ENCODE peak calls at places on chromosomes 5 and 9, in five cellular contexts. S is pancreas, H is IMR-90, N is Panc1, W is heart left ventricle. U is an unnamed sample.

GRCh38 chr5:74667396-74667795 is 17.6 kb upstream of the HEXB start:
- DNase-seq in N (no peak), H (peak), W (no peak), S (no peak), U (no peak)

GRCh38 chr5:58074222-58074621 is 385.7 kb downstream of the PLK2 start:
- DNase-seq in H (no peak), N (no peak), S (no peak), W (no peak), U (no peak)

GRCh38 chr5:150530992-150531588 is 23.2 kb downstream of the NDST1 start:
- DNase-seq in S (no peak), W (no peak), N (no peak), H (no peak), U (no peak)

GRCh38 chr5:57117601-57118000 is 56.3 kb upstream of the GPBP1 start:
- DNase-seq in S (no peak), N (no peak), W (no peak), H (no peak), U (no peak)

GRCh38 chr9:137772281-137772873 is 105.2 kb upstream of the CACNA1B start:
- DNase-seq in S (no peak), N (no peak), H (no peak), W (no peak), U (no peak)

GRCh38 chr9:116646661-116647514 is 40.2 kb upstream of the TRIM32 start:
- DNase-seq in H (peak), S (no peak), W (no peak), N (no peak), U (no peak)

GRCh38 chr5:169706758-169707450 is 69.8 kb downstream of the DOCK2 start:
- DNase-seq in W (no peak), N (no peak), H (peak), S (no peak), U (no peak)

GRCh38 chr5:176846335-176847140 is 36.2 kb downstream of the UNC5A start:
- DNase-seq in W (peak), N (no peak), S (no peak), H (no peak), U (no peak)

GRCh38 chr9:92119581-92119980 is 4.4 kb upstream of the SPTLC1 start:
- DNase-seq in W (no peak), S (no peak), H (no peak), N (no peak), U (no peak)

GRCh38 chr5:2750026-2750757 is 1.3 kb downstream of the IRX2 start:
- DNase-seq in W (no peak), H (no peak), S (no peak), N (no peak), U (no peak)

GRCh38 chr5:151106509-151106908 is 25.7 kb upstream of the TNIP1 start:
- DNase-seq in H (no peak), S (no peak), W (no peak), N (no peak), U (no peak)

GRCh38 chr5:158013303-158013702 is 154.4 kb upstream of the CLINT1 start:
- DNase-seq in H (no peak), N (no peak), W (no peak), S (no peak), U (no peak)

GRCh38 chr9:69865986-69866385 is 45.4 kb downstream of the CFAP95 start:
- DNase-seq in N (no peak), H (peak), S (no peak), W (no peak), U (no peak)

GRCh38 chr9:104992696-104993095 is 64.7 kb upstream of the ABCA1 start:
- DNase-seq in N (no peak), S (no peak), W (no peak), H (peak), U (no peak)

GRCh38 chr9:131640438-131641181 is 95.3 kb downstream of the PRRT1B start:
- DNase-seq in S (no peak), H (no peak), W (peak), N (no peak), U (peak)

GRCh38 chr5:9033524-9033923 is 512.4 kb downstream of the SEMA5A start:
- DNase-seq in W (no peak), N (no peak), S (no peak), H (no peak), U (no peak)

GRCh38 chr5:175555168-175555745 is 76.9 kb downstream of the SFXN1 start:
- DNase-seq in W (no peak), N (no peak), S (no peak), H (no peak), U (no peak)

GRCh38 chr9:121328876-121329681 is 41.0 kb downstream of the STOM start:
- DNase-seq in S (no peak), H (no peak), N (no peak), W (no peak), U (no peak)

GRCh38 chr5:76099286-76099702 is 16.1 kb downstream of the SV2C start:
- DNase-seq in H (no peak), W (no peak), S (no peak), N (no peak), U (no peak)

GRCh38 chr5:67998709-67999251 is 216.8 kb upstream of the PIK3R1 start:
- DNase-seq in N (peak), H (peak), S (no peak), W (peak), U (peak)

GRCh38 chr9:111807197-111807596 is 12.5 kb upstream of the SHOC1 start:
- DNase-seq in S (no peak), W (no peak), N (no peak), H (no peak), U (no peak)
- H3K27ac ChIP-seq in S (no peak), W (no peak), N (no peak), H (no peak), U (no peak)

DNA sequence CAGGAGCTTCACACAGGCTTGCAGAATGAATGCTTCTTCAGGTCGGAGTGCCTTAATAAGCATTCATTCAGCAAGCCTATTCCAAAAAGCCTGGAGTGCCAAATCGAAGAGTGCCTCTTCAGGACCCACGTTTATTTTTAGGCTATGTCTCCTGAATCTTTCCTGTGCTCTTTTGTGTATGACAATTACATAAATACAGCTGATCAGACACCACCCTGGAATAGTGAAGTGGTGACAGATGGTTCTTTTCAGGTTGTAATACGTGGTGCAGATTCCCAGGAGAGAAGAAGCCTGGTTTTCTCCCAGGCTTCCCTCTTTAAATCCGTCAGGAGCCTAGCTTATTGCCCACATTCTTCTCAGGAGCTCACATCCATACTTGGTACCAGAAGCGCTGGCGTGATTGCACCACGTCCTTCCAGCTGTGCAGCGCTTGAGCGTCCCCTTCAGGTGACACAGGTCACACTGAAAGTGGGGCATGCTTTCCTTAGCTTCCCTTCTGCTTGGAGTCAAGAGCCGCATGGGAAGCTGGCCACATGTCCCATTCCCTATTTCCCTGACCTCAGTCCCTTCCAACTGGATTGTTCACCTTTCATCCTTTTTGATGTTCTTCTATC is 123.1 kb downstream of the ADCY2 start:
- DNase-seq in H (no peak), N (no peak), W (no peak), S (no peak), U (no peak)
- H3K27ac ChIP-seq in H (no peak), N (no peak), W (no peak), S (no peak), U (no peak)

GRCh38 chr5:103264529-103264928 is 6.0 kb downstream of the MACIR start:
- DNase-seq in N (no peak), W (no peak), H (no peak), S (no peak), U (no peak)

GRCh38 chr5:103263054-103263453 is 4.5 kb downstream of the MACIR start:
- DNase-seq in W (no peak), H (no peak), S (no peak), N (no peak), U (no peak)

GRCh38 chr5:103259705-103260355 is 1.3 kb downstream of the MACIR start:
- DNase-seq in S (no peak), H (peak), W (no peak), N (no peak), U (no peak)

GRCh38 chr5:103260951-103261350 is 2.4 kb downstream of the MACIR start:
- DNase-seq in W (no peak), H (no peak), N (no peak), S (no peak), U (no peak)

GRCh38 chr5:103262422-103262871 is 3.9 kb downstream of the MACIR start:
- DNase-seq in H (peak), N (no peak), S (no peak), W (no peak), U (no peak)
- H3K27ac ChIP-seq in H (no peak), N (no peak), S (no peak), W (no peak), U (no peak)

GRCh38 chr5:181204561-181205401 is at the start of gene TRIM7:
- DNase-seq in S (peak), W (peak), H (peak), N (no peak), U (peak)
- H3K27ac ChIP-seq in S (no peak), W (peak), H (no peak), N (peak), U (peak)

DNA sequence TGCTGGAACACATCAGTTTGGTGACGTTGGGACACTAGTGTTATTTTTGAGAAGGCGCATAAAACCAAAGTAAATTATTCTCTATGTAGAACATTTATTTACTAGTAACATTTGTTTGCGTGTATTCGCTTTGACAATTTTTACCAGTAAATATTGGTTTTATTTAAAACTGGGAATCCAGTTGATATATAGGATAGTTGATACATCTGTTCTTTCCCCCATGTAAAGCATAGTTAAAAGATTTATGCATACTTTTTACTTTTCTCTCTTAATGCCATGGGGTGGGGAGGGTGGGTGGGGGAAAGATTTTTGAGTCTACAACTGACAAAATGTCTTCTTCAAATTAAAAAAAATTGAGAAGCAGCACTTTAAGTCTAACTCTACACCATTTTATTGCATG is at the start of gene IGIP:
- DNase-seq in H (no peak), N (no peak), W (no peak), S (no peak), U (no peak)
- H3K27ac ChIP-seq in H (no peak), N (no peak), W (no peak), S (no peak), U (no peak)

GRCh38 chr5:73433982-73434342 is 14.6 kb downstream of the FOXD1 start:
- DNase-seq in W (no peak), S (no peak), H (peak), N (no peak), U (no peak)

GRCh38 chr5:73435640-73436534 is 12.7 kb downstream of the FOXD1 start:
- DNase-seq in N (no peak), W (no peak), H (no peak), S (no peak), U (no peak)

GRCh38 chr5:73433272-73433981 is 15.2 kb downstream of the FOXD1 start:
- DNase-seq in W (no peak), N (no peak), S (no peak), H (no peak), U (no peak)

GRCh38 chr5:73434461-73434860 is 14.1 kb downstream of the FOXD1 start:
- DNase-seq in N (no peak), S (no peak), H (no peak), W (no peak), U (no peak)

GRCh38 chr5:73434921-73435320 is 13.7 kb downstream of the FOXD1 start:
- DNase-seq in H (no peak), W (no peak), S (no peak), N (no peak), U (no peak)
- H3K27ac ChIP-seq in H (no peak), W (no peak), S (no peak), N (peak), U (no peak)

U was measured in tibial artery.